ENCODE peak calls at places on chromosomes 16 and 17, in ten cellular contexts. M, E, G, H, J, V, D, Y, S and T are unnamed samples.

GRCh38 chr16:4832698-4833343 is 14.3 kb downstream of the GLYR1 start:
- DNase-seq in M (no peak), E (no peak), G (no peak), H (no peak), J (no peak), V (no peak), D (no peak), Y (no peak), S (no peak), T (no peak)

GRCh38 chr16:67181346-67181745 is 2.4 kb downstream of the MATCAP1 start:
- DNase-seq in M (no peak), E (no peak), G (no peak), H (no peak), J (peak; percentile 69), V (peak; percentile 53), D (no peak), Y (no peak), S (no peak), T (no peak)

GRCh38 chr16:72985148-72985882 is 62.6 kb downstream of the ZFHX3 start:
- DNase-seq in M (no peak), E (no peak), G (peak; percentile 70), H (no peak), J (peak; percentile 72), V (peak; percentile 82), D (no peak), Y (no peak), S (no peak), T (no peak)

GRCh38 chr17:38430316-38430715 is 2.1 kb downstream of the ARHGAP23 start:
- DNase-seq in M (no peak), E (no peak), G (no peak), H (no peak), J (no peak), V (no peak), D (no peak), Y (no peak), S (no peak), T (no peak)

GRCh38 chr16:5422047-5422446 is 324.5 kb upstream of the EEF2KMT start:
- DNase-seq in M (no peak), E (no peak), G (no peak), H (no peak), J (no peak), V (no peak), D (no peak), Y (no peak), S (no peak), T (no peak)

GRCh38 chr17:75774988-75775668 is 9.5 kb upstream of the UNK start:
- DNase-seq in M (no peak), E (no peak), G (no peak), H (no peak), J (no peak), V (no peak), D (peak; percentile 36), Y (peak; percentile 71), S (no peak), T (no peak)

GRCh38 chr16:67928561-67929364 is 2.9 kb downstream of the CTRL start:
- DNase-seq in M (peak; percentile 76), E (peak; percentile 67), G (peak; percentile 81), H (no peak), J (peak; percentile 34), V (peak; percentile 69), D (peak; percentile 73), Y (peak; percentile 92), S (peak; percentile 48), T (peak; percentile 41)

GRCh38 chr16:52498640-52499039 is 48.3 kb downstream of the TOX3 start:
- DNase-seq in M (no peak), E (peak; percentile 9), G (peak; percentile 91), H (no peak), J (no peak), V (no peak), D (no peak), Y (no peak), S (no peak), T (no peak)

GRCh38 chr17:60093694-60094093 is 15.0 kb upstream of the HEATR6 start:
- DNase-seq in M (no peak), E (no peak), G (no peak), H (no peak), J (no peak), V (no peak), D (no peak), Y (no peak), S (no peak), T (no peak)

GRCh38 chr16:81181013-81181720 is 57.3 kb upstream of the BCO1 start:
- DNase-seq in M (peak; percentile 62), E (no peak), G (peak; percentile 97), H (peak; percentile 78), J (peak; percentile 99), V (peak; percentile 90), D (no peak), Y (no peak), S (no peak), T (peak; percentile 64)

GRCh38 chr17:41527076-41528023 is 758 bp downstream of the KRT19 start:
- DNase-seq in M (peak; percentile 79), E (no peak), G (no peak), H (no peak), J (no peak), V (no peak), D (peak; percentile 9), Y (no peak), S (no peak), T (no peak)

GRCh38 chr16:53546988-53547391 is 44.0 kb upstream of the AKTIP start:
- DNase-seq in M (no peak), E (no peak), G (no peak), H (no peak), J (peak; percentile 37), V (no peak), D (peak; percentile 13), Y (no peak), S (no peak), T (no peak)

GRCh38 chr17:47844814-47845453 is 3.9 kb upstream of the SCRN2 start:
- DNase-seq in M (no peak), E (no peak), G (peak; percentile 38), H (no peak), J (no peak), V (no peak), D (no peak), Y (no peak), S (no peak), T (no peak)

GRCh38 chr16:67428146-67428731 is 2.7 kb upstream of the HSD11B2 start:
- DNase-seq in M (peak; percentile 84), E (peak; percentile 63), G (peak; percentile 71), H (no peak), J (peak; percentile 22), V (peak; percentile 73), D (no peak), Y (peak; percentile 89), S (no peak), T (peak; percentile 28)

GRCh38 chr16:63403792-63404191 is 1367.6 kb upstream of the CDH8 start:
- DNase-seq in M (no peak), E (no peak), G (no peak), H (no peak), J (no peak), V (no peak), D (no peak), Y (no peak), S (no peak), T (no peak)

GRCh38 chr17:11823862-11824261 is 173.4 kb downstream of the ZNF18 start:
- DNase-seq in M (no peak), E (no peak), G (no peak), H (no peak), J (no peak), V (no peak), D (no peak), Y (no peak), S (no peak), T (no peak)

GRCh38 chr17:32828822-32829221 is 48.1 kb downstream of the MYO1D start:
- DNase-seq in M (no peak), E (no peak), G (no peak), H (no peak), J (no peak), V (no peak), D (no peak), Y (no peak), S (no peak), T (no peak)

GRCh38 chr16:2663553-2664521 is 18.5 kb upstream of the KCTD5 start:
- DNase-seq in M (no peak), E (no peak), G (peak; percentile 72), H (no peak), J (no peak), V (no peak), D (no peak), Y (no peak), S (no peak), T (no peak)
- H3K27ac ChIP-seq in M (peak overlapping the region; percentile 24), E (no peak overlapping the region), G (peak overlapping the region; percentile 10), H (no peak overlapping the region), J (no peak overlapping the region), V (no peak overlapping the region), D (no peak overlapping the region), Y (peak overlapping the region; percentile 38), S (no peak overlapping the region), T (no peak overlapping the region)

GRCh38 chr17:8359769-8360168 is 16.7 kb downstream of the KRABD2 start:
- DNase-seq in M (no peak), E (no peak), G (peak; percentile 81), H (no peak), J (peak; percentile 84), V (no peak), D (no peak), Y (no peak), S (no peak), T (no peak)
- H3K27ac ChIP-seq in M (peak overlapping the region; percentile 28), E (peak overlapping the region; percentile 73), G (peak overlapping the region; percentile 75), H (no peak overlapping the region), J (no peak overlapping the region), V (peak overlapping the region; percentile 80), D (no peak overlapping the region), Y (no peak overlapping the region), S (no peak overlapping the region), T (no peak overlapping the region)

GRCh38 chr17:81822996-81823799 is 9.9 kb downstream of the MCRIP1 start:
- DNase-seq in M (no peak), E (no peak), G (no peak), H (no peak), J (no peak), V (no peak), D (no peak), Y (no peak), S (no peak), T (no peak)
- H3K27ac ChIP-seq in M (peak overlapping the region; percentile 86), E (no peak overlapping the region), G (peak overlapping the region; percentile 62), H (no peak overlapping the region), J (no peak overlapping the region), V (no peak overlapping the region), D (no peak overlapping the region), Y (peak overlapping the region; percentile 80), S (no peak overlapping the region), T (no peak overlapping the region)

GRCh38 chr17:2011421-2012371 is 13.4 kb downstream of the RTN4RL1 start:
- DNase-seq in M (peak; percentile 70), E (no peak), G (peak; percentile 73), H (no peak), J (no peak), V (peak; percentile 48), D (no peak), Y (no peak), S (no peak), T (no peak)

GRCh38 chr17:2009737-2010136 is 15.4 kb downstream of the RTN4RL1 start:
- DNase-seq in M (no peak), E (no peak), G (no peak), H (no peak), J (no peak), V (no peak), D (no peak), Y (no peak), S (no peak), T (no peak)

GRCh38 chr17:2015314-2015713 is 9.8 kb downstream of the RTN4RL1 start:
- DNase-seq in M (no peak), E (no peak), G (no peak), H (no peak), J (no peak), V (no peak), D (no peak), Y (peak; percentile 65), S (no peak), T (no peak)

GRCh38 chr17:2013994-2014317 is 11.2 kb downstream of the RTN4RL1 start:
- DNase-seq in M (no peak), E (no peak), G (no peak), H (no peak), J (no peak), V (no peak), D (no peak), Y (no peak), S (no peak), T (no peak)

GRCh38 chr17:2012499-2012898 is 12.6 kb downstream of the RTN4RL1 start:
- DNase-seq in M (no peak), E (no peak), G (no peak), H (no peak), J (no peak), V (no peak), D (no peak), Y (no peak), S (no peak), T (no peak)
- H3K27ac ChIP-seq in M (peak overlapping the region; percentile 50), E (no peak overlapping the region), G (no peak overlapping the region), H (peak overlapping the region; percentile 77), J (no peak overlapping the region), V (no peak overlapping the region), D (no peak overlapping the region), Y (peak overlapping the region; percentile 43), S (no peak overlapping the region), T (no peak overlapping the region)